ENCODE peak calls at places on chromosomes 2 and 18, in seven cellular contexts. One of them, this sample, is unnamed.

GRCh38 chr2:241224068-241224850 is 35.8 kb downstream of the ANO7 start:
- DNase-seq in H9: no peak
- DNase-seq in H1: no peak
- DNase-seq in mesenchymal stem cell: peak
- DNase-seq in neuronal stem cell: no peak
- DNase-seq in IMR-90: peak
- DNase-seq in mesendoderm: peak
- DNase-seq in this sample: peak

GRCh38 chr2:241774419-241775222 is 2.0 kb upstream of the GAL3ST2 start:
- DNase-seq in neuronal stem cell: no peak
- DNase-seq in mesenchymal stem cell: peak
- DNase-seq in mesendoderm: no peak
- DNase-seq in H9: peak
- DNase-seq in IMR-90: peak
- DNase-seq in H1: peak
- DNase-seq in this sample: no peak

GRCh38 chr2:233414777-233415570 is 60.7 kb downstream of the DGKD start:
- DNase-seq in IMR-90: peak
- DNase-seq in H1: peak
- DNase-seq in H9: no peak
- DNase-seq in neuronal stem cell: no peak
- DNase-seq in mesendoderm: no peak
- DNase-seq in mesenchymal stem cell: no peak
- DNase-seq in this sample: no peak

GRCh38 chr2:216596234-216596985 is 36.8 kb upstream of the IGFBP2 start:
- DNase-seq in mesendoderm: no peak
- DNase-seq in H9: no peak
- DNase-seq in neuronal stem cell: no peak
- DNase-seq in H1: no peak
- DNase-seq in IMR-90: peak
- DNase-seq in mesenchymal stem cell: peak
- DNase-seq in this sample: no peak

GRCh38 chr2:225429718-225430117 is 30.2 kb downstream of the NYAP2 start:
- DNase-seq in H1: no peak
- DNase-seq in mesenchymal stem cell: peak
- DNase-seq in H9: no peak
- DNase-seq in IMR-90: peak
- DNase-seq in neuronal stem cell: no peak
- DNase-seq in mesendoderm: peak
- DNase-seq in this sample: no peak

GRCh38 chr2:147846382-147847081 is 1.7 kb downstream of the ACVR2A start:
- DNase-seq in mesendoderm: no peak
- DNase-seq in IMR-90: no peak
- DNase-seq in H9: no peak
- DNase-seq in mesenchymal stem cell: peak
- DNase-seq in H1: no peak
- DNase-seq in neuronal stem cell: no peak
- DNase-seq in this sample: no peak

GRCh38 chr2:75592028-75592427 is 31.3 kb upstream of the EVA1A start:
- DNase-seq in IMR-90: peak
- DNase-seq in mesendoderm: no peak
- DNase-seq in neuronal stem cell: no peak
- DNase-seq in H9: no peak
- DNase-seq in H1: no peak
- DNase-seq in mesenchymal stem cell: peak
- DNase-seq in this sample: peak

GRCh38 chr2:9941996-9942390 is 9.5 kb upstream of the GRHL1 start:
- DNase-seq in mesendoderm: no peak
- DNase-seq in mesenchymal stem cell: no peak
- DNase-seq in IMR-90: no peak
- DNase-seq in H1: no peak
- DNase-seq in H9: peak
- DNase-seq in neuronal stem cell: no peak
- DNase-seq in this sample: no peak

GRCh38 chr2:32418777-32419176 is 62.0 kb downstream of the BIRC6 start:
- DNase-seq in mesendoderm: peak
- DNase-seq in mesenchymal stem cell: peak
- DNase-seq in H9: no peak
- DNase-seq in neuronal stem cell: no peak
- DNase-seq in H1: no peak
- DNase-seq in IMR-90: peak
- DNase-seq in this sample: peak

GRCh38 chr2:181648478-181649155 is 8.3 kb downstream of the CERKL start:
- DNase-seq in H9: no peak
- DNase-seq in neuronal stem cell: no peak
- DNase-seq in IMR-90: no peak
- DNase-seq in mesenchymal stem cell: no peak
- DNase-seq in mesendoderm: no peak
- DNase-seq in H1: no peak
- DNase-seq in this sample: no peak

GRCh38 chr18:46289931-46290330 is 185.7 kb downstream of the HAUS1 start:
- DNase-seq in mesenchymal stem cell: no peak
- DNase-seq in IMR-90: no peak
- DNase-seq in mesendoderm: no peak
- DNase-seq in neuronal stem cell: no peak
- DNase-seq in H1: peak
- DNase-seq in H9: no peak
- DNase-seq in this sample: no peak

GRCh38 chr2:101307950-101308431 is 510 bp downstream of the RNF149 start:
- DNase-seq in mesendoderm: peak
- DNase-seq in H9: no peak
- DNase-seq in H1: peak
- DNase-seq in mesenchymal stem cell: peak
- DNase-seq in neuronal stem cell: no peak
- DNase-seq in IMR-90: no peak
- DNase-seq in this sample: no peak

GRCh38 chr2:11697103-11697871 is 27.3 kb upstream of the NTSR2 start:
- DNase-seq in neuronal stem cell: no peak
- DNase-seq in H9: no peak
- DNase-seq in mesendoderm: no peak
- DNase-seq in H1: no peak
- DNase-seq in mesenchymal stem cell: peak
- DNase-seq in IMR-90: peak
- DNase-seq in this sample: peak

GRCh38 chr2:71876542-71877451 is 270.9 kb downstream of the CYP26B1 start:
- DNase-seq in neuronal stem cell: no peak
- DNase-seq in H1: no peak
- DNase-seq in mesendoderm: no peak
- DNase-seq in IMR-90: no peak
- DNase-seq in mesenchymal stem cell: peak
- DNase-seq in H9: no peak
- DNase-seq in this sample: no peak

GRCh38 chr2:233082934-233083755 is 23.0 kb downstream of the INPP5D start:
- DNase-seq in mesenchymal stem cell: no peak
- DNase-seq in IMR-90: no peak
- DNase-seq in mesendoderm: no peak
- DNase-seq in H9: no peak
- DNase-seq in neuronal stem cell: no peak
- DNase-seq in H1: no peak
- DNase-seq in this sample: no peak

GRCh38 chr2:151943461-151943860 is 115.2 kb upstream of the ARL5A start:
- DNase-seq in H1: no peak
- DNase-seq in mesendoderm: no peak
- DNase-seq in mesenchymal stem cell: no peak
- DNase-seq in IMR-90: no peak
- DNase-seq in neuronal stem cell: no peak
- DNase-seq in H9: no peak
- DNase-seq in this sample: no peak

GRCh38 chr2:36461039-36461681 is 105.6 kb downstream of the CRIM1 start:
- DNase-seq in H1: no peak
- DNase-seq in mesendoderm: peak
- DNase-seq in IMR-90: peak
- DNase-seq in neuronal stem cell: peak
- DNase-seq in mesenchymal stem cell: peak
- DNase-seq in H9: no peak
- DNase-seq in this sample: peak

GRCh38 chr18:22668496-22668895 is 250.8 kb upstream of the CTAGE1 start:
- DNase-seq in mesendoderm: no peak
- DNase-seq in H1: no peak
- DNase-seq in H9: no peak
- DNase-seq in neuronal stem cell: no peak
- DNase-seq in IMR-90: no peak
- DNase-seq in mesenchymal stem cell: peak
- DNase-seq in this sample: peak

GRCh38 chr2:106582431-106583143 is 95.4 kb downstream of the CD8B2 start:
- DNase-seq in mesendoderm: peak
- DNase-seq in IMR-90: peak
- DNase-seq in mesenchymal stem cell: peak
- DNase-seq in H9: peak
- DNase-seq in neuronal stem cell: peak
- DNase-seq in H1: peak
- DNase-seq in this sample: peak

GRCh38 chr2:197028230-197028629 is 101.7 kb upstream of the PGAP1 start:
- DNase-seq in mesendoderm: peak
- DNase-seq in H9: no peak
- DNase-seq in mesenchymal stem cell: peak
- DNase-seq in neuronal stem cell: no peak
- DNase-seq in IMR-90: peak
- DNase-seq in H1: no peak
- DNase-seq in this sample: peak

GRCh38 chr2:199470672-199471442 is 13.1 kb upstream of the SATB2 start:
- DNase-seq in neuronal stem cell: peak
- DNase-seq in mesendoderm: no peak
- DNase-seq in IMR-90: no peak
- DNase-seq in H1: peak
- DNase-seq in mesenchymal stem cell: no peak
- DNase-seq in H9: peak
- DNase-seq in this sample: no peak

GRCh38 chr2:179238027-179238426 is 26.6 kb downstream of the SESTD1 start:
- DNase-seq in mesendoderm: no peak
- DNase-seq in IMR-90: no peak
- DNase-seq in neuronal stem cell: no peak
- DNase-seq in H9: no peak
- DNase-seq in H1: no peak
- DNase-seq in mesenchymal stem cell: no peak
- DNase-seq in this sample: no peak
- H3K23ac ChIP-seq in mesendoderm: no peak
- H3K23ac ChIP-seq in IMR-90: no peak
- H3K23ac ChIP-seq in neuronal stem cell: no peak
- H3K23ac ChIP-seq in H9: no peak
- H3K23ac ChIP-seq in H1: no peak
- H3K23ac ChIP-seq in mesenchymal stem cell: no peak
- H3K23ac ChIP-seq in this sample: no peak

GRCh38 chr2:58939388-58939787 is 698.3 kb upstream of the FANCL start:
- DNase-seq in mesendoderm: peak
- DNase-seq in H1: no peak
- DNase-seq in IMR-90: peak
- DNase-seq in H9: no peak
- DNase-seq in neuronal stem cell: no peak
- DNase-seq in mesenchymal stem cell: peak
- DNase-seq in this sample: peak

GRCh38 chr2:58938988-58939387 is 697.9 kb upstream of the FANCL start:
- DNase-seq in neuronal stem cell: no peak
- DNase-seq in H1: no peak
- DNase-seq in H9: no peak
- DNase-seq in mesendoderm: no peak
- DNase-seq in mesenchymal stem cell: no peak
- DNase-seq in IMR-90: no peak
- DNase-seq in this sample: no peak
- H3K9ac ChIP-seq in neuronal stem cell: no peak
- H3K9ac ChIP-seq in H1: no peak
- H3K9ac ChIP-seq in H9: no peak
- H3K9ac ChIP-seq in mesendoderm: no peak
- H3K9ac ChIP-seq in mesenchymal stem cell: no peak
- H3K9ac ChIP-seq in IMR-90: no peak
- H3K9ac ChIP-seq in this sample: no peak

GRCh38 chr2:49026706-49027105 is 127.6 kb downstream of the FSHR start:
- DNase-seq in mesendoderm: no peak
- DNase-seq in H9: no peak
- DNase-seq in IMR-90: no peak
- DNase-seq in mesenchymal stem cell: no peak
- DNase-seq in H1: no peak
- DNase-seq in neuronal stem cell: no peak
- DNase-seq in this sample: no peak
- H3K27ac ChIP-seq in mesendoderm: no peak
- H3K27ac ChIP-seq in H9: no peak
- H3K27ac ChIP-seq in IMR-90: no peak
- H3K27ac ChIP-seq in mesenchymal stem cell: no peak
- H3K27ac ChIP-seq in H1: no peak
- H3K27ac ChIP-seq in neuronal stem cell: no peak
- H3K27ac ChIP-seq in this sample: no peak

DNA sequence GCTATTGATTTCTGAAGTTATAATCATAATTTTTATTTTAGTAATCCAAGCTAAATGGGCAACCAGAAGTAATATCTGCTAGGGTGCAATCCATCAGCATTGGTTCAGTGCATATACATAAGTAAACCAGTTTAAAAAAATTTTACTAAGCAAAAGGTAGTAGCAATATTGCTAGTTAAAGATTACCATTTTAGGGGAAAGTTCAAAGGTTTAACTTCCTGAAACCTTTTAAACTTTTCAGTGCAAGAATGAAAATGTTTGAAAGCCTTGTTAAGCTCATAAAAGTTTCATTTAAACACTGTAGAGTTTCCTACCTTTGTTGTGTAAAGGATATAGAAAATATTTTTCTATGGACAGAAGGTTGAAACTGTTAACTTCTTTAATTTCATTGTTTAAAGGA is 31.0 kb upstream of the EPB41L5 start:
- DNase-seq in mesenchymal stem cell: no peak
- DNase-seq in H9: no peak
- DNase-seq in mesendoderm: no peak
- DNase-seq in H1: no peak
- DNase-seq in IMR-90: no peak
- DNase-seq in neuronal stem cell: no peak
- DNase-seq in this sample: no peak
- H3K23ac ChIP-seq in mesenchymal stem cell: no peak
- H3K23ac ChIP-seq in H9: no peak
- H3K23ac ChIP-seq in mesendoderm: no peak
- H3K23ac ChIP-seq in H1: no peak
- H3K23ac ChIP-seq in IMR-90: no peak
- H3K23ac ChIP-seq in neuronal stem cell: no peak
- H3K23ac ChIP-seq in this sample: no peak

DNA sequence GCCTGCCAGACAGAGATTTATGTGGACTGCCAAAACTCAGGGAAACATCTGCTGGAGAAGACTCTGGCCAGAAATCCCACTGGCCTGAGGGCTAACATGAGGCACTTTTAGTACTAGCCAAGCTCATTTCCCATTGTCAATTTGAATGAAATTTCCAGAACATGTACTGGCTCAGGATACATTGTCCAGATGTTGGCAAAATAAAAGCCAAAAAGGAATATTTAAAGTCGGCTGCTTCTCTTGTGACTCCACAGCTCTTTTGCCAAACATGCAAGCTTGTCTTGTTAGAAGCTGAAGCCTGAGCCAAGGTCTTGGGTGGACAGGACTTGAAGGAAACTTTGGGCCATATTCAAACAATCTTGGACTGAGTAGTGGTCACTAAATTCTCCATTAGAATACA is 215.5 kb downstream of the NCKAP5 start:
- DNase-seq in IMR-90: no peak
- DNase-seq in H1: no peak
- DNase-seq in mesendoderm: no peak
- DNase-seq in mesenchymal stem cell: no peak
- DNase-seq in H9: no peak
- DNase-seq in neuronal stem cell: no peak
- DNase-seq in this sample: no peak
- H3K9ac ChIP-seq in IMR-90: no peak
- H3K9ac ChIP-seq in H1: no peak
- H3K9ac ChIP-seq in mesendoderm: no peak
- H3K9ac ChIP-seq in mesenchymal stem cell: no peak
- H3K9ac ChIP-seq in H9: no peak
- H3K9ac ChIP-seq in neuronal stem cell: no peak
- H3K9ac ChIP-seq in this sample: no peak